ENCODE peak calls at places on chromosome 12, in ten cellular contexts. A is brain microvascular endothelial cell; Z is breast epithelium; N is right cardiac atrium; T is CD8-positive, alpha-beta T cell; K is GM12878; W is tibial artery; Q is IMR-90; R is left ventricle myocardium inferior; X is colonic mucosa. Y is an unnamed sample. For H3K27me3, the result is how much of the 10 kb centered on the place peaks cover.

GRCh38 chr12:50732591-50732990 is 31.3 kb upstream of the ATF1 start:
- DNase-seq in N (no peak), X (no peak), A (peak), R (no peak), T (no peak), Z (no peak), W (no peak), Q (peak), K (no peak), Y (no peak)

GRCh38 chr12:80877706-80878384 is 59.9 kb downstream of the LIN7A start:
- DNase-seq in X (no peak), T (no peak), A (no peak), W (no peak), R (no peak), K (no peak), Z (no peak), Q (peak), N (no peak), Y (no peak)

GRCh38 chr12:76810690-76811434 is 46.9 kb downstream of the ZDHHC17 start:
- DNase-seq in Z (no peak), A (no peak), Q (no peak), T (no peak), W (no peak), K (no peak), R (no peak), N (no peak), X (no peak), Y (no peak)

GRCh38 chr12:64824500-64825142 is at the start of gene TBC1D30:
- DNase-seq in T (no peak), R (no peak), W (no peak), Q (peak), X (no peak), A (peak), Z (no peak), N (peak), K (no peak), Y (no peak)

GRCh38 chr12:47219243-47219642 is 139.5 kb upstream of the AMIGO2 start:
- DNase-seq in W (no peak), X (no peak), Z (no peak), T (no peak), A (peak), Q (peak), N (no peak), R (no peak), K (no peak), Y (no peak)

GRCh38 chr12:118357327-118358007 is 15.2 kb downstream of the TAOK3 start:
- DNase-seq in N (no peak), W (peak), X (peak), T (peak), A (peak), Q (peak), R (no peak), K (peak), Z (no peak), Y (peak)

GRCh38 chr12:12387521-12387920 is 30.6 kb downstream of the BORCS5 start:
- DNase-seq in K (no peak), T (no peak), W (no peak), X (no peak), R (no peak), Z (no peak), N (no peak), Q (peak), A (peak), Y (no peak)

GRCh38 chr12:6829532-6830220 is 1.5 kb downstream of the P3H3 start:
- DNase-seq in X (no peak), A (peak), K (no peak), R (no peak), Q (peak), Z (no peak), W (no peak), N (no peak), T (no peak), Y (no peak)

GRCh38 chr12:52080403-52081201 is 1.1 kb downstream of the SMIM41 start:
- DNase-seq in X (no peak), T (no peak), R (no peak), A (no peak), K (no peak), N (no peak), Z (no peak), W (no peak), Q (no peak), Y (no peak)

GRCh38 chr12:95506707-95507523 is 33.0 kb downstream of the METAP2 start:
- DNase-seq in N (no peak), K (no peak), T (no peak), Q (peak), Z (no peak), X (no peak), R (no peak), A (peak), W (no peak), Y (no peak)

GRCh38 chr12:12466157-12466556 is 96.5 kb downstream of the DUSP16 start:
- DNase-seq in T (peak), A (no peak), X (no peak), K (no peak), N (no peak), Z (no peak), Q (no peak), W (no peak), R (no peak), Y (no peak)

GRCh38 chr12:103887738-103888137 is 42.5 kb upstream of the HSP90B1 start:
- DNase-seq in T (no peak), A (no peak), N (no peak), R (no peak), X (no peak), Z (no peak), K (no peak), W (no peak), Q (peak), Y (no peak)

GRCh38 chr12:5807090-5807414 is 138.0 kb downstream of the ANO2 start:
- DNase-seq in Z (no peak), N (no peak), A (no peak), K (no peak), R (no peak), W (no peak), Q (peak), X (no peak), T (no peak), Y (no peak)

GRCh38 chr12:56995201-56995929 is 11.0 kb downstream of the ZBTB39 start:
- DNase-seq in W (no peak), T (no peak), R (no peak), K (no peak), A (no peak), Q (no peak), N (no peak), Z (no peak), X (peak), Y (no peak)

GRCh38 chr12:13799574-13799973 is 181.8 kb downstream of the GRIN2B start:
- DNase-seq in T (no peak), N (no peak), Z (no peak), R (no peak), W (no peak), A (no peak), Q (no peak), K (no peak), X (no peak), Y (no peak)

GRCh38 chr12:19707948-19708409 is 268.7 kb downstream of the AEBP2 start:
- DNase-seq in T (no peak), R (no peak), A (peak), Q (peak), K (no peak), X (no peak), W (no peak), N (no peak), Z (no peak), Y (no peak)

GRCh38 chr12:89645434-89645833 is 63.2 kb downstream of the ATP2B1 start:
- DNase-seq in Q (no peak), R (no peak), T (no peak), X (no peak), A (no peak), W (no peak), Z (no peak), N (no peak), K (no peak), Y (no peak)

GRCh38 chr12:3470296-3470695 is 20.7 kb upstream of the PRMT8 start:
- DNase-seq in Z (no peak), Q (no peak), W (no peak), A (no peak), K (no peak), T (no peak), X (no peak), R (no peak), N (no peak), Y (no peak)

GRCh38 chr12:47034661-47035060 is 44.8 kb upstream of the PCED1B start:
- DNase-seq in Z (no peak), K (no peak), T (no peak), X (no peak), W (no peak), N (no peak), Q (peak), R (no peak), A (no peak), Y (no peak)

GRCh38 chr12:108734200-108734906 is 3.0 kb upstream of the CORO1C start:
- DNase-seq in T (no peak), K (peak), A (peak), R (no peak), X (peak), Z (no peak), W (no peak), Q (peak), N (no peak), Y (no peak)
- H3K27ac ChIP-seq in T (no peak), K (no peak), A (peak), R (peak), X (peak), Z (peak), W (peak), Q (peak), N (peak), Y (peak)

DNA sequence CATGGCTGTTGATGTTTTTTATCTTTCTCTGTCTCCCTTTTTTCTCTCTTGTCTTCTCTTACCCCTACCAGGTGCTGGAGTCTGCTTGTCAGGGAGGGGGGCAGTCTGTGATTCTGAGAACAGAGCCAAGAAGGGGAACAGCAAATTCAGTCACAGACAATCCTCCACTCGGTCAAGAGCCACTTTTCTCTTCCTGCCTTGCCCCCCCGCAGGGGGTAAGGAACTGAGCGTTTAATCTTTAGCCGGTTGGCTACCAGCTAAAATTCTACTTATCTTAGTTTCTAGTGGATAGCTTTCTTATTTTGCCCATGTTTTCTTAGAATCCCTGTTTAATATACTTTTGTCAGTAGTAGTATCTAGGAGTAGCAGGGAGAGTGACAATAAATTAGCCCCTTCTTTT is 1.9 kb downstream of the RIMKLB start:
- DNase-seq in N (no peak), R (no peak), T (no peak), Z (no peak), Q (no peak), K (no peak), W (no peak), X (no peak), A (no peak), Y (no peak)
- H3K4me3 ChIP-seq in N (no peak), R (peak), T (no peak), Z (no peak), Q (no peak), K (no peak), W (peak), X (no peak), A (no peak), Y (no peak)

DNA sequence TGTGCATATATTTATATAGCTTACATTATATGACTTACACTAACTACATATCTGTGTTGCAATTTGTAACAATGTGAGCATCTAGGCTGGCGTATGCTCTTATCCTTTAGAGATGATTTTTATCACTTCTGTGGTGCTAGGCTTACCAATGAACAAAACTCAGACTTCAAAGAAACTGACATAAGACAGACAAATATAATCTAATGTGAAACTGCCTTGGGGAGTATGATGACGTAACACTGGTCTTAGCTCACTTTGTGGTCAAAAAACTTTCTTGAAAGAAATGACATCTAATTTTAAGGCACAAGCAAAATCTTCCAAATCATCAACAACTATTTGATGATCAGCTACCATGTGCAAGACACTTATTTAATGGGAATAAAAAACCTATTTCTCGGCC is 50.0 kb downstream of the SOX5 start:
- DNase-seq in N (no peak), A (no peak), X (no peak), T (no peak), W (no peak), Q (no peak), R (no peak), K (no peak), Z (no peak), Y (no peak)
- H3K27me3 ChIP-seq in N (under half), A (under half), X (under half), T (under half), W (under half), Q (under half), R (under half), K (under half), Z (under half), Y (under half)

GRCh38 chr12:1946311-1946710 is 27.9 kb upstream of the CACNA2D4 start:
- DNase-seq in Z (no peak), K (no peak), W (no peak), R (no peak), T (no peak), X (no peak), N (no peak), A (no peak), Q (no peak), Y (no peak)
- H3K27ac ChIP-seq in Z (no peak), K (no peak), W (no peak), R (no peak), T (no peak), X (no peak), N (no peak), A (no peak), Q (no peak), Y (no peak)